ENCODE peak calls at places on chromosomes 16 and 17, in four cellular contexts. Y is H1, N is IMR-90, M is H9. Z is an unnamed sample.

GRCh38 chr16:3546990-3547682 is 30.1 kb downstream of the NLRC3 start:
- DNase-seq in Y (no peak), N (no peak), M (no peak), Z (no peak)

GRCh38 chr17:16923904-16924700 is 47.8 kb downstream of the TNFRSF13B start:
- DNase-seq in Y (no peak), M (peak), N (no peak), Z (no peak)

GRCh38 chr16:14454391-14454790 is 175.7 kb downstream of the PARN start:
- DNase-seq in N (peak), M (no peak), Y (no peak), Z (no peak)

GRCh38 chr17:19262650-19263620 is 25.8 kb downstream of the EPN2 start:
- DNase-seq in Y (no peak), N (peak), M (no peak), Z (no peak)

GRCh38 chr16:11359370-11359769 is 14.1 kb downstream of the RMI2 start:
- DNase-seq in Y (no peak), N (peak), M (no peak), Z (peak)

GRCh38 chr16:54282202-54282922 is 4.2 kb downstream of the IRX3 start:
- DNase-seq in Y (peak), M (peak), N (no peak), Z (peak)

GRCh38 chr16:66911801-66912200 is 6.9 kb downstream of the CDH16 start:
- DNase-seq in M (no peak), N (no peak), Y (no peak), Z (no peak)

GRCh38 chr16:3922241-3922640 is 41.7 kb upstream of the CREBBP start:
- DNase-seq in M (no peak), Y (no peak), N (no peak), Z (no peak)

GRCh38 chr17:66904760-66905637 is 59.5 kb upstream of the CACNG4 start:
- DNase-seq in Y (no peak), N (peak), M (no peak), Z (no peak)

GRCh38 chr17:55577011-55577586 is 65.8 kb upstream of the SMIM36 start:
- DNase-seq in M (no peak), Y (no peak), N (peak), Z (no peak)

GRCh38 chr16:14111713-14112538 is 40.8 kb downstream of the MRTFB start:
- DNase-seq in Y (no peak), N (no peak), M (no peak), Z (no peak)

GRCh38 chr17:60909405-60909804 is 231.8 kb downstream of the BCAS3 start:
- DNase-seq in Y (no peak), M (no peak), N (peak), Z (no peak)

GRCh38 chr17:27560668-27561067 is 70.3 kb upstream of the LGALS9 start:
- DNase-seq in M (no peak), Y (no peak), N (peak), Z (no peak)

GRCh38 chr17:58968662-58969061 is 138.0 kb downstream of the TRIM37 start:
- DNase-seq in M (no peak), Y (no peak), N (peak), Z (no peak)

GRCh38 chr17:10127819-10128375 is 70.5 kb downstream of the GAS7 start:
- DNase-seq in Y (no peak), M (no peak), N (peak), Z (peak)

GRCh38 chr17:29711588-29712385 is 89.1 kb upstream of the CORO6 start:
- DNase-seq in Y (no peak), M (no peak), N (no peak), Z (no peak)

GRCh38 chr17:10226930-10227695 is 28.7 kb upstream of the GAS7 start:
- DNase-seq in M (peak), Y (peak), N (peak), Z (peak)

GRCh38 chr17:79802039-79802735 is 5.3 kb upstream of the CBX8 start:
- DNase-seq in N (no peak), Y (peak), M (no peak), Z (no peak)

GRCh38 chr16:57530104-57530522 is 6.3 kb downstream of the CCDC102A start:
- DNase-seq in Y (no peak), N (peak), M (peak), Z (peak)

GRCh38 chr17:36752096-36752888 is 150.9 kb downstream of the MRM1 start:
- DNase-seq in Y (no peak), N (no peak), M (no peak), Z (no peak)

GRCh38 chr16:57761301-57761700 is 25.7 kb downstream of the KATNB1 start:
- DNase-seq in N (no peak), Y (no peak), M (no peak), Z (no peak)

GRCh38 chr16:25192096-25192495 is 24.7 kb upstream of the AQP8 start:
- DNase-seq in N (peak), Y (no peak), M (no peak), Z (peak)

GRCh38 chr16:12802661-12803060 is 1.0 kb downstream of the CPPED1 start:
- DNase-seq in N (no peak), Y (no peak), M (no peak), Z (no peak)

GRCh38 chr17:80889231-80889896 is 102.3 kb upstream of the CHMP6 start:
- DNase-seq in Y (no peak), M (no peak), N (no peak), Z (no peak)

GRCh38 chr16:72986011-72986410 is 61.9 kb downstream of the ZFHX3 start:
- DNase-seq in M (no peak), Y (no peak), N (no peak), Z (no peak)
- H3K4ac ChIP-seq in M (no peak), Y (no peak), N (peak), Z (no peak)

DNA sequence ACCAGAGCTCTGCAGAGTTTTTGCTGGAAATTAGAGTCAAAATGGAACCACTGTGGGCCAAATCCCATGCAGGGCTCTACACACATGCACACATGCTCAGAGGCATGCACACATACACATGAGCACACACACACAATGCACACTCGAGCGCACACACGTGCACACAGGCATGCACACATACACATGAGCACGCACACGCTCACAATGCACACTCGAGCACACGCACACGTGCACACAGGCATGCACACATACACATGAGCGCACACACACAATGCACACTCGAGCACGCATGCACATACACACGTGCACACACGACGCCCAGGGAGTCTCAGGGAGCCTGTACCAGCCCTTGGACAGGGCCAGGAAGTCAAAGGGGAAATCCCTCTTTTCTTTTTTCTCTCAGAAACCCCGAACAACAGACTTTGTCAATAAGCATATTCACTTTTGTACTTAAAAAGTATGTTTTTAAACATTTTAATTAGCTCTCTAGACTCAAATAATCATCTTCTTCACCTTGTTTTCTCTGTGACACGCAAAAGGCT is 8.5 kb upstream of the METRNL start:
- DNase-seq in Y (no peak), M (no peak), N (no peak), Z (no peak)
- H2BK15ac ChIP-seq in Y (no peak), M (no peak), N (no peak), Z (no peak)

DNA sequence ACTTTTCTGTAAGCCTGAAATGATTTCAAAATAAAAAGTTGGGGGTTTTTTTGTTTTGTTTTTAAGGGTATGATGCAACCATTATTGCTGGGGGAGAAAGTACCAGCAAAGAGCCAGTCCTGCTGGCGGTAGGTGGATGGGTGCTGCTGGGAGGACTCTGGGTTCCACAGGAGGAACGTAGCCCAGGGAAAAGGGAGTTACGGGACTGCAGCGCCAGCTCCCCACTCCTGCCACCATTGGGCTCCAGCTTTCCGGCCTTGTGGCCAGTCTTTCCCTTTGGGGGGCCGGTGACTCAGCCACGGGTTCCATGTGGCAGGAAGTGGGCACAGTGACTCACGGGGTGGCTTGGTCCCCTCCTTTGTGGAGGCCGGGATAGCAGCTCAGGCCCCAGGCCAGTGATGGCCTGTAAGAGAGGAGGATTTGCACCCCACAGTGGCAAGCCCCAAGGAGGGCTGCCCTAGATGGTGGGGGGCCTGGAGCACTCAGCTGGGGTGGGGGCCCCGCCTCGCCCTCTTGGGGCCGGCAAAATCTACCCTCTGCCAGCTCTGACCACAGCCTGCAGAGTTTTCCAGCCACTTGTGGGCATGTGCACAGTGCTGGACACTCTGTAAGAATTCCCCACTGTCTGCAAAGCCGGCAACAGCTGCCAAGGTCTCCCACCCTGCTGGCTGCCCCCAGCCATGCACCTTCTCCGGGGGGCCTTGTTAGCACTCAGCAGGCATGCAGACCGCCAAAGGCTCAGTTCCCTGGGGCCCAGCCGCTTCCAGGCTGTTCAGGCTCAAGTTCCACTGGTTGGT is 30.4 kb downstream of the SOCS3 start:
- DNase-seq in N (peak), M (no peak), Y (no peak), Z (no peak)
- H4K5ac ChIP-seq in N (peak), M (no peak), Y (no peak), Z (no peak)

DNA sequence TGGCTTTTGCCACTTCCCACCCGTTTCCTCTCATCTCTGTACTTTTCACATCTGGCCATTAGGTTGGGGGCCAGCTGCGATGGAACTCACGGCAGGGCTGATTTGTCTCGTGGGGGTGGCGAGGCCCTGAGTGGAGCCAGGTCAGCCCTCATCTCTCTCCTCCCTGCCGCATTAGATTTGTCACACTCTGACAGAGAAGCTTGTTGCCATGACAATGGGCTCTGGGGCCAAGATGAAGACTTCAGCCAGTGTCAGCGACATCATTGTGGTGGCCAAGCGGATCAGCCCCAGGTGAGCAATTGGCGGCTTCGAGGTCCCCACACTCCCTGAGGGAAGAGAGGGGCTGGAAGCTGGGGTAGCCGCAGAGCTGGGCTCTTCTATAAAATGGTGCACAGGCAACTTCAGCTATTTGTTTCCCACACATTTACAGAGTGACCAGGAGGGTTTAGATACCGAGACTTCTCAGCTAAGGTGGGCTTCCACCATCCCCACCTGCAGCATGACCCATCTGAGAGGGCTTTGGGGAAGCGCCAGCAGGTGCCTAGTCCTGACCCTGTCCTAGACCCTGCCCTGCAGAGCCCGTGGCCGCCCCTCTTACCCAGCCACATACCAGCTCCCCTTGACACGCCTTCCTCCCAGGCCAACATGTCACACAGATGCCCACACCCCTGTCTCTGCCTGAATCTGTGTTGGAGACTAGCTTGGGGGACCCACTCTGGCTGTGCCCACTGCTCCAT is 8.4 kb downstream of the TMEM98 start:
- DNase-seq in N (no peak), M (no peak), Y (no peak), Z (peak)
- H3K4ac ChIP-seq in N (no peak), M (no peak), Y (no peak), Z (no peak)

Z was measured in mesendoderm.